ENCODE peak calls at places on chromosomes 5 and 9, in seven cellular contexts. One of them, this sample, is unnamed.
A peak's percentile ranks its signal among the peaks of the same experiment; 100 is the strongest.

GRCh38 chr5:53253421-53253871 is 143.9 kb upstream of the MOCS2 start:
- DNase-seq in fibroblast of pulmonary artery: peak; percentile 45
- DNase-seq in H1: no peak
- DNase-seq in upper lobe of right lung: no peak
- DNase-seq in cardiac fibroblast: peak; percentile 59
- DNase-seq in AG04450: peak; percentile 61
- DNase-seq in left ventricle myocardium inferior: no peak
- DNase-seq in this sample: peak; percentile 95

GRCh38 chr5:141958113-141958512 is at the start of gene PCDH12:
- DNase-seq in fibroblast of pulmonary artery: peak; percentile 78
- DNase-seq in H1: no peak
- DNase-seq in upper lobe of right lung: no peak
- DNase-seq in cardiac fibroblast: peak; percentile 81
- DNase-seq in AG04450: no peak
- DNase-seq in left ventricle myocardium inferior: peak; percentile 61
- DNase-seq in this sample: no peak

GRCh38 chr9:137372693-137373610 is 50.0 kb downstream of the EXD3 start:
- DNase-seq in fibroblast of pulmonary artery: no peak
- DNase-seq in H1: peak; percentile 43
- DNase-seq in upper lobe of right lung: no peak
- DNase-seq in cardiac fibroblast: no peak
- DNase-seq in AG04450: no peak
- DNase-seq in left ventricle myocardium inferior: no peak
- DNase-seq in this sample: no peak

GRCh38 chr5:32115985-32116384 is 58.1 kb downstream of the GOLPH3 start:
- DNase-seq in fibroblast of pulmonary artery: no peak
- DNase-seq in H1: no peak
- DNase-seq in upper lobe of right lung: no peak
- DNase-seq in cardiac fibroblast: no peak
- DNase-seq in AG04450: no peak
- DNase-seq in left ventricle myocardium inferior: no peak
- DNase-seq in this sample: peak; percentile 33

GRCh38 chr5:132260714-132261615 is 3.5 kb downstream of the PDLIM4 start:
- DNase-seq in fibroblast of pulmonary artery: peak; percentile 89
- DNase-seq in H1: peak; percentile 23
- DNase-seq in upper lobe of right lung: no peak
- DNase-seq in cardiac fibroblast: peak; percentile 88
- DNase-seq in AG04450: peak; percentile 56
- DNase-seq in left ventricle myocardium inferior: peak; percentile 56
- DNase-seq in this sample: peak; percentile 85

GRCh38 chr9:127388856-127389238 is 8.1 kb upstream of the SLC2A8 start:
- DNase-seq in fibroblast of pulmonary artery: peak; percentile 8
- DNase-seq in H1: no peak
- DNase-seq in upper lobe of right lung: no peak
- DNase-seq in cardiac fibroblast: no peak
- DNase-seq in AG04450: no peak
- DNase-seq in left ventricle myocardium inferior: no peak
- DNase-seq in this sample: no peak

GRCh38 chr5:33299621-33300208 is 141.1 kb upstream of the TARS1 start:
- DNase-seq in fibroblast of pulmonary artery: peak; percentile 86
- DNase-seq in H1: no peak
- DNase-seq in upper lobe of right lung: no peak
- DNase-seq in cardiac fibroblast: peak; percentile 86
- DNase-seq in AG04450: peak; percentile 26
- DNase-seq in left ventricle myocardium inferior: no peak
- DNase-seq in this sample: peak; percentile 53

GRCh38 chr9:15308511-15308910 is 1.5 kb upstream of the TTC39B start:
- DNase-seq in fibroblast of pulmonary artery: peak; percentile 73
- DNase-seq in H1: peak; percentile 16
- DNase-seq in upper lobe of right lung: no peak
- DNase-seq in cardiac fibroblast: peak; percentile 53
- DNase-seq in AG04450: peak; percentile 42
- DNase-seq in left ventricle myocardium inferior: no peak
- DNase-seq in this sample: peak; percentile 72

GRCh38 chr9:13014484-13014883 is 239.7 kb downstream of the LURAP1L start:
- DNase-seq in fibroblast of pulmonary artery: peak; percentile 52
- DNase-seq in H1: no peak
- DNase-seq in upper lobe of right lung: no peak
- DNase-seq in cardiac fibroblast: peak; percentile 47
- DNase-seq in AG04450: no peak
- DNase-seq in left ventricle myocardium inferior: no peak
- DNase-seq in this sample: no peak

GRCh38 chr5:132207783-132208182 is 19.9 kb downstream of the P4HA2 start:
- DNase-seq in fibroblast of pulmonary artery: no peak
- DNase-seq in H1: no peak
- DNase-seq in upper lobe of right lung: no peak
- DNase-seq in cardiac fibroblast: no peak
- DNase-seq in AG04450: no peak
- DNase-seq in left ventricle myocardium inferior: no peak
- DNase-seq in this sample: no peak

GRCh38 chr5:177494356-177495195 is 2.8 kb downstream of the PDLIM7 start:
- DNase-seq in fibroblast of pulmonary artery: peak; percentile 90
- DNase-seq in H1: peak; percentile 75
- DNase-seq in upper lobe of right lung: peak; percentile 74
- DNase-seq in cardiac fibroblast: peak; percentile 91
- DNase-seq in AG04450: peak; percentile 85
- DNase-seq in left ventricle myocardium inferior: peak; percentile 60
- DNase-seq in this sample: peak; percentile 91

GRCh38 chr5:177497297-177498012 is at the start of gene PDLIM7:
- DNase-seq in fibroblast of pulmonary artery: peak; percentile 98
- DNase-seq in H1: peak; percentile 99
- DNase-seq in upper lobe of right lung: peak; percentile 97
- DNase-seq in cardiac fibroblast: peak; percentile 98
- DNase-seq in AG04450: peak; percentile 95
- DNase-seq in left ventricle myocardium inferior: peak; percentile 96
- DNase-seq in this sample: peak; percentile 99

GRCh38 chr5:177495243-177496060 is 2.0 kb downstream of the PDLIM7 start:
- DNase-seq in fibroblast of pulmonary artery: peak; percentile 93
- DNase-seq in H1: peak; percentile 79
- DNase-seq in upper lobe of right lung: peak; percentile 72
- DNase-seq in cardiac fibroblast: peak; percentile 95
- DNase-seq in AG04450: peak; percentile 85
- DNase-seq in left ventricle myocardium inferior: peak; percentile 60
- DNase-seq in this sample: peak; percentile 95

GRCh38 chr5:177497011-177497296 is 450 bp downstream of the PDLIM7 start:
- DNase-seq in fibroblast of pulmonary artery: no peak
- DNase-seq in H1: peak; percentile 79
- DNase-seq in upper lobe of right lung: no peak
- DNase-seq in cardiac fibroblast: no peak
- DNase-seq in AG04450: no peak
- DNase-seq in left ventricle myocardium inferior: no peak
- DNase-seq in this sample: no peak

GRCh38 chr5:177496111-177497010 is 1.0 kb downstream of the PDLIM7 start:
- DNase-seq in fibroblast of pulmonary artery: peak; percentile 92
- DNase-seq in H1: peak; percentile 83
- DNase-seq in upper lobe of right lung: peak; percentile 76
- DNase-seq in cardiac fibroblast: peak; percentile 94
- DNase-seq in AG04450: peak; percentile 92
- DNase-seq in left ventricle myocardium inferior: peak; percentile 69
- DNase-seq in this sample: peak; percentile 95
- H3K4me3 ChIP-seq in fibroblast of pulmonary artery: peak overlapping the region; percentile 83
- H3K4me3 ChIP-seq in H1: peak overlapping the region; percentile 83
- H3K4me3 ChIP-seq in upper lobe of right lung: peak overlapping the region; percentile 75
- H3K4me3 ChIP-seq in cardiac fibroblast: peak overlapping the region; percentile 86
- H3K4me3 ChIP-seq in AG04450: peak overlapping the region; percentile 95
- H3K4me3 ChIP-seq in left ventricle myocardium inferior: peak overlapping the region; percentile 96
- H3K4me3 ChIP-seq in this sample: peak overlapping the region; percentile 90

GRCh38 chr9:114587345-114588149 is at the start of gene ATP6V1G1:
- DNase-seq in fibroblast of pulmonary artery: peak; percentile 99
- DNase-seq in H1: peak; percentile 96
- DNase-seq in upper lobe of right lung: peak; percentile 100
- DNase-seq in cardiac fibroblast: peak; percentile 99
- DNase-seq in AG04450: peak; percentile 97
- DNase-seq in left ventricle myocardium inferior: peak; percentile 100
- DNase-seq in this sample: peak; percentile 100
- TF ChIP-seq CTCF in fibroblast of pulmonary artery: peak; percentile 10
- TF ChIP-seq CTCF in H1: no peak
- TF ChIP-seq CTCF in upper lobe of right lung: no peak
- TF ChIP-seq CTCF in cardiac fibroblast: peak; percentile 17
- TF ChIP-seq CTCF in AG04450: peak; percentile 21
- TF ChIP-seq CTCF in left ventricle myocardium inferior: peak; percentile 32
- TF ChIP-seq CTCF in this sample: peak; percentile 18

DNA sequence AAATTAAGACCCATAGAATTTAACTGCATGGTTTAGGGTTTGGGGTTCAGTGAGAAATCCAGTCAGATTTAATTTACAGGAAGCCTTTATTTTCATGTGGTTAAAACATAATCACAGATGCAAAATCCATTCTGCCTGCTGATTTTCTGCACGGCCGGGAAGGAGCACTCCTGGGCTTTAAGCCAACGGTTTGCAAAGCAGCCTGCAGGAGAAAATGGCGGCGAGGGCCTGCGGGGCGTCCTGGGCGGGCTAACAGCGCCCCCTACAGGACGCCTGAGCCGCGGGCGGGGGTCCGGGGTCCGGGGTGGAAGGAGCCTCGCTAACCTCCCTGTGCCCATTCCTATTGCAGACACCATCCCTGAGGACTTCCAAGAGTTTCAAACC is 47.6 kb downstream of the THBS4 start:
- DNase-seq in fibroblast of pulmonary artery: peak; percentile 80
- DNase-seq in H1: peak; percentile 93
- DNase-seq in upper lobe of right lung: peak; percentile 86
- DNase-seq in cardiac fibroblast: peak; percentile 87
- DNase-seq in AG04450: peak; percentile 36
- DNase-seq in left ventricle myocardium inferior: peak; percentile 68
- DNase-seq in this sample: peak; percentile 76
- H3K4me3 ChIP-seq in fibroblast of pulmonary artery: peak overlapping the region; percentile 36
- H3K4me3 ChIP-seq in H1: no peak overlapping the region
- H3K4me3 ChIP-seq in upper lobe of right lung: peak overlapping the region; percentile 25
- H3K4me3 ChIP-seq in cardiac fibroblast: no peak overlapping the region
- H3K4me3 ChIP-seq in AG04450: no peak overlapping the region
- H3K4me3 ChIP-seq in left ventricle myocardium inferior: peak overlapping the region; percentile 60
- H3K4me3 ChIP-seq in this sample: peak overlapping the region; percentile 44

GRCh38 chr9:135961811-135962695 is 880 bp upstream of the UBAC1 start:
- DNase-seq in fibroblast of pulmonary artery: no peak
- DNase-seq in H1: no peak
- DNase-seq in upper lobe of right lung: no peak
- DNase-seq in cardiac fibroblast: no peak
- DNase-seq in AG04450: no peak
- DNase-seq in left ventricle myocardium inferior: no peak
- DNase-seq in this sample: no peak

GRCh38 chr9:135960328-135961276 is 571 bp downstream of the UBAC1 start:
- DNase-seq in fibroblast of pulmonary artery: no peak
- DNase-seq in H1: no peak
- DNase-seq in upper lobe of right lung: no peak
- DNase-seq in cardiac fibroblast: peak; percentile 16
- DNase-seq in AG04450: no peak
- DNase-seq in left ventricle myocardium inferior: no peak
- DNase-seq in this sample: peak; percentile 22

GRCh38 chr9:135962696-135963307 is 1.6 kb upstream of the UBAC1 start:
- DNase-seq in fibroblast of pulmonary artery: no peak
- DNase-seq in H1: no peak
- DNase-seq in upper lobe of right lung: no peak
- DNase-seq in cardiac fibroblast: no peak
- DNase-seq in AG04450: no peak
- DNase-seq in left ventricle myocardium inferior: no peak
- DNase-seq in this sample: no peak

GRCh38 chr9:135959814-135960213 is 1.4 kb downstream of the UBAC1 start:
- DNase-seq in fibroblast of pulmonary artery: no peak
- DNase-seq in H1: no peak
- DNase-seq in upper lobe of right lung: no peak
- DNase-seq in cardiac fibroblast: peak; percentile 15
- DNase-seq in AG04450: no peak
- DNase-seq in left ventricle myocardium inferior: no peak
- DNase-seq in this sample: peak; percentile 19

GRCh38 chr9:135961277-135961705 is at the start of gene UBAC1:
- DNase-seq in fibroblast of pulmonary artery: peak; percentile 95
- DNase-seq in H1: peak; percentile 93
- DNase-seq in upper lobe of right lung: peak; percentile 98
- DNase-seq in cardiac fibroblast: peak; percentile 95
- DNase-seq in AG04450: peak; percentile 78
- DNase-seq in left ventricle myocardium inferior: peak; percentile 97
- DNase-seq in this sample: peak; percentile 96
- TF ChIP-seq CTCF in fibroblast of pulmonary artery: peak; percentile 14
- TF ChIP-seq CTCF in H1: no peak
- TF ChIP-seq CTCF in upper lobe of right lung: peak; percentile 37
- TF ChIP-seq CTCF in cardiac fibroblast: peak; percentile 19
- TF ChIP-seq CTCF in AG04450: no peak
- TF ChIP-seq CTCF in left ventricle myocardium inferior: peak; percentile 70
- TF ChIP-seq CTCF in this sample: peak; percentile 17

GRCh38 chr9:135090547-135090946 is 3.1 kb downstream of the OLFM1 start:
- DNase-seq in fibroblast of pulmonary artery: no peak
- DNase-seq in H1: no peak
- DNase-seq in upper lobe of right lung: no peak
- DNase-seq in cardiac fibroblast: no peak
- DNase-seq in AG04450: no peak
- DNase-seq in left ventricle myocardium inferior: no peak
- DNase-seq in this sample: no peak

GRCh38 chr9:135088348-135088978 is 995 bp downstream of the OLFM1 start:
- DNase-seq in fibroblast of pulmonary artery: no peak
- DNase-seq in H1: peak; percentile 60
- DNase-seq in upper lobe of right lung: no peak
- DNase-seq in cardiac fibroblast: no peak
- DNase-seq in AG04450: no peak
- DNase-seq in left ventricle myocardium inferior: no peak
- DNase-seq in this sample: no peak

GRCh38 chr9:135087899-135088347 is 455 bp downstream of the OLFM1 start:
- DNase-seq in fibroblast of pulmonary artery: no peak
- DNase-seq in H1: peak; percentile 64
- DNase-seq in upper lobe of right lung: no peak
- DNase-seq in cardiac fibroblast: no peak
- DNase-seq in AG04450: no peak
- DNase-seq in left ventricle myocardium inferior: no peak
- DNase-seq in this sample: no peak

GRCh38 chr9:135090081-135090480 is 2.6 kb downstream of the OLFM1 start:
- DNase-seq in fibroblast of pulmonary artery: no peak
- DNase-seq in H1: no peak
- DNase-seq in upper lobe of right lung: no peak
- DNase-seq in cardiac fibroblast: no peak
- DNase-seq in AG04450: no peak
- DNase-seq in left ventricle myocardium inferior: no peak
- DNase-seq in this sample: no peak

DNA sequence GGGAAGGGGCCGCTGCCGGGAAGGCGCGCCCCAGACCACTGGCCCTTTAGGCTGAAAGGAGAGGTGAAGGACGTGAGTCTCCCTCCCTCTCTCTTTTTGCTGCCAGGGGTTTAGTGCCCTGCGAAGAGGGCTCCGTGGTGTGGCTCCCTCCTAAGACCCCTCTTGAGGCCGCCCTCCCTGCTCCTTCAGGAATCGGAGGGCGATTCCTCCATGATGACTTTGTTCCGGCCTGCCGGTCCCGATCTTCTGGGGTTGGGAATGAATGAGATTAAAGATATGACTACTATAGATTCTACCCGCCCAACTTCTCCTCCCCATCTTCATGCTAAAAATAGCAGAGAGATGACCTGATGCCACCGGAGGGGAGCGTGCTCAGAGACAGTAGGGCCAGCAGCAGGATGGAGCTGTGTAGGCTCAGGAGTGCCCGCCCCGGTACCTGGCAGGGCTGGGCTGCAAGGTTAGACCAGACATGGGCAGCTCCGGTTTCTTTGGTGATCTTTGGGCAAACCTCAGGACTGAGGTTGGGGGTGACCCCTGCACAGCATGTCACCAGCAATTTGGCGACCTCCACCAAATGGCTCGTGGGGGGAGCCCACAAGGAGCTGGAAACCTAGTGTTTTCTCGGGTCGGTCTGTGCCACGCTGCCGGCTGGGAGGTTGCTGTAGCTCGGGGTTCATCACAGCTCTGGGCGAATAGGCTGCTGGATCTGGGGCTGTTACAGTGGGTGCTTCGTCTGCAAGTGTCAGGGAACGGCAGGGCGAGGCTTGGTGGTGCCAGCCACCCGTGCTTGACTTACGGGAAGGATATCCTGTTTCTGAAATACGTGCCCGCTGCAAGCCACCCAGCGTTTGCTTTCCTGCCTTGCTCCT is 1.7 kb downstream of the OLFM1 start:
- DNase-seq in fibroblast of pulmonary artery: no peak
- DNase-seq in H1: no peak
- DNase-seq in upper lobe of right lung: no peak
- DNase-seq in cardiac fibroblast: no peak
- DNase-seq in AG04450: no peak
- DNase-seq in left ventricle myocardium inferior: no peak
- DNase-seq in this sample: no peak
- H3K4me3 ChIP-seq in fibroblast of pulmonary artery: no peak overlapping the region
- H3K4me3 ChIP-seq in H1: peak overlapping the region; percentile 67
- H3K4me3 ChIP-seq in upper lobe of right lung: peak overlapping the region; percentile 48
- H3K4me3 ChIP-seq in cardiac fibroblast: no peak overlapping the region
- H3K4me3 ChIP-seq in AG04450: no peak overlapping the region
- H3K4me3 ChIP-seq in left ventricle myocardium inferior: peak overlapping the region; percentile 67
- H3K4me3 ChIP-seq in this sample: no peak overlapping the region

This sample was measured in fibroblast of villous mesenchyme.